ENCODE peak calls at places on chromosomes 4 and X, in ten cellular contexts. N is stimulated activated CD4-positive, alpha-beta T cell treated with anti-CD3 and anti-CD28 coated beads, Interleukin-15, amount 100 ng/mL, for 1 hour; A is stimulated activated CD8-positive, alpha-beta memory T cell treated with anti-CD3 and anti-CD28 coated beads, Interleukin-4, amount 100 ng/mL, for 48 hours; B is omental fat pad; S is fibroblast of mammary gland; U is CD8-positive, alpha-beta memory T cell; R is Right ventricle myocardium superior; P is OCI-LY7; K is glutamatergic neuron; E is NCI-H146. Y is an unnamed sample.

GRCh38 chr4:20544645-20545044 is 155.6 kb upstream of the PACRGL start:
- DNase-seq in A (no peak), N (no peak), B (no peak), E (peak), R (no peak), S (peak), K (no peak), U (no peak), P (peak), Y (no peak)

GRCh38 chrX:13112499-13112898 is 68.1 kb upstream of the FAM9C start:
- DNase-seq in A (no peak), K (no peak), R (no peak), N (no peak), U (no peak), B (no peak), E (no peak), S (no peak), P (no peak), Y (no peak)

GRCh38 chr4:27666943-27667342 is 806.3 kb downstream of the STIM2 start:
- DNase-seq in R (no peak), E (no peak), U (no peak), N (no peak), S (peak), P (peak), B (no peak), A (no peak), K (no peak), Y (no peak)

GRCh38 chrX:9249452-9249851 is 215.4 kb upstream of the TBL1X start:
- DNase-seq in P (no peak), B (no peak), A (no peak), R (no peak), U (no peak), K (no peak), N (no peak), S (peak), E (no peak), Y (no peak)

GRCh38 chr4:11182586-11183357 is 245.9 kb downstream of the HS3ST1 start:
- DNase-seq in P (no peak), A (no peak), R (no peak), B (no peak), E (no peak), S (peak), N (no peak), K (no peak), U (no peak), Y (no peak)

GRCh38 chrX:154603438-154604430 is 15.3 kb downstream of the CTAG1B start:
- DNase-seq in S (peak), K (no peak), N (no peak), U (no peak), E (no peak), R (no peak), B (no peak), A (no peak), P (no peak), Y (no peak)

GRCh38 chr4:26051278-26051677 is 137.3 kb downstream of the SMIM20 start:
- DNase-seq in K (no peak), A (no peak), R (no peak), S (no peak), U (no peak), N (no peak), E (no peak), B (no peak), P (no peak), Y (no peak)

GRCh38 chrX:3176439-3176820 is 135.2 kb downstream of the ARSF start:
- DNase-seq in N (no peak), P (no peak), B (no peak), R (no peak), S (peak), A (no peak), K (no peak), E (no peak), U (no peak), Y (peak)

GRCh38 chr4:187171731-187172339 is 448.2 kb upstream of the FAT1 start:
- DNase-seq in E (no peak), A (no peak), N (no peak), P (no peak), R (no peak), S (peak), B (no peak), K (no peak), U (no peak), Y (peak)

GRCh38 chrX:110026099-110026844 is 23.4 kb downstream of the TMEM164 start:
- DNase-seq in B (no peak), K (no peak), U (no peak), S (peak), A (no peak), R (no peak), P (no peak), E (no peak), N (no peak), Y (no peak)

GRCh38 chrX:24846551-24847170 is 152.9 kb downstream of the POLA1 start:
- DNase-seq in S (peak), N (no peak), U (no peak), R (no peak), K (no peak), E (peak), P (no peak), A (no peak), B (no peak), Y (no peak)

GRCh38 chr4:17055788-17056187 is 157.3 kb upstream of the LDB2 start:
- DNase-seq in B (no peak), R (no peak), A (no peak), P (no peak), E (no peak), N (no peak), U (no peak), K (no peak), S (peak), Y (peak)

GRCh38 chrX:20427173-20427770 is 160.6 kb upstream of the RPS6KA3 start:
- DNase-seq in A (no peak), B (no peak), K (no peak), R (no peak), U (no peak), E (no peak), P (no peak), S (no peak), N (no peak), Y (no peak)

GRCh38 chrX:22699591-22700091 is 300.1 kb upstream of the DDX53 start:
- DNase-seq in K (no peak), B (no peak), S (peak), P (no peak), U (no peak), N (no peak), R (no peak), A (no peak), E (no peak), Y (peak)

GRCh38 chrX:25049347-25049746 is 33.6 kb upstream of the ARX start:
- DNase-seq in U (no peak), A (no peak), R (no peak), E (no peak), B (no peak), P (no peak), K (no peak), N (no peak), S (peak), Y (no peak)

GRCh38 chrX:72308209-72308565 is 2.5 kb upstream of the CITED1 start:
- DNase-seq in A (no peak), S (no peak), B (no peak), P (no peak), R (no peak), K (no peak), E (no peak), U (no peak), N (no peak), Y (no peak)

GRCh38 chrX:47239199-47239598 is 6.4 kb downstream of the USP11 start:
- DNase-seq in A (no peak), R (no peak), S (no peak), N (no peak), U (no peak), P (no peak), K (no peak), E (no peak), B (no peak), Y (no peak)